ENCODE peak calls at places on chromosome 5, in five cellular contexts. M is dorsolateral prefrontal cortex, F is WTC11, V is ELF-1, N is HCT116. S is an unnamed sample.

GRCh38 chr5:57900356-57900944 is 417.8 kb upstream of the ACTBL2 start:
- DNase-seq in M (no peak), F (no peak), V (no peak), N (no peak), S (no peak)

GRCh38 chr5:136802382-136802781 is 437.0 kb upstream of the TRPC7 start:
- DNase-seq in M (no peak), F (no peak), V (no peak), N (no peak), S (no peak)

GRCh38 chr5:112847306-112847705 is 13.8 kb upstream of the SRP19 start:
- DNase-seq in M (no peak), F (no peak), V (no peak), N (no peak), S (no peak)

GRCh38 chr5:116237917-116238502 is 153.2 kb downstream of the COMMD10 start:
- DNase-seq in M (no peak), F (no peak), V (no peak), N (peak; percentile 4), S (no peak)

GRCh38 chr5:662751-663435 is 30.3 kb downstream of the TPPP start:
- DNase-seq in M (no peak), F (no peak), V (no peak), N (no peak), S (peak; percentile 71)

GRCh38 chr5:57834829-57835554 is 352.4 kb upstream of the ACTBL2 start:
- DNase-seq in M (no peak), F (peak; percentile 36), V (peak; percentile 80), N (no peak), S (no peak)

GRCh38 chr5:124906339-124907097 is 160.1 kb upstream of the ZNF608 start:
- DNase-seq in M (no peak), F (peak; percentile 22), V (peak; percentile 77), N (no peak), S (peak; percentile 71)

GRCh38 chr5:151155149-151155776 is 2.3 kb downstream of the ANXA6 start:
- DNase-seq in M (no peak), F (no peak), V (no peak), N (no peak), S (no peak)

GRCh38 chr5:150137168-150137957 is 18.3 kb downstream of the PDGFRB start:
- DNase-seq in M (no peak), F (peak; percentile 54), V (peak; percentile 82), N (no peak), S (no peak)

GRCh38 chr5:160507181-160507811 is 85.6 kb downstream of the PTTG1 start:
- DNase-seq in M (no peak), F (no peak), V (no peak), N (no peak), S (no peak)

GRCh38 chr5:124178050-124178449 is 568.4 kb downstream of the ZNF608 start:
- DNase-seq in M (no peak), F (no peak), V (no peak), N (no peak), S (no peak)

GRCh38 chr5:175457466-175457865 is 13.5 kb upstream of the DRD1 start:
- DNase-seq in M (no peak), F (no peak), V (no peak), N (no peak), S (no peak)

GRCh38 chr5:137376127-137376526 is 123.0 kb downstream of the SPOCK1 start:
- DNase-seq in M (no peak), F (peak; percentile 24), V (no peak), N (no peak), S (no peak)

GRCh38 chr5:173472164-173472563 is 143.9 kb upstream of the STC2 start:
- DNase-seq in M (peak; percentile 59), F (no peak), V (no peak), N (peak; percentile 76), S (no peak)

GRCh38 chr5:72273547-72273946 is 46.5 kb downstream of the MRPS27 start:
- DNase-seq in M (no peak), F (no peak), V (no peak), N (no peak), S (no peak)

GRCh38 chr5:66529182-66529581 is 67.0 kb upstream of the MAST4 start:
- DNase-seq in M (no peak), F (peak; percentile 51), V (no peak), N (no peak), S (no peak)

GRCh38 chr5:96823900-96824351 is 16.2 kb upstream of the ERAP1 start:
- DNase-seq in M (no peak), F (no peak), V (no peak), N (no peak), S (no peak)

GRCh38 chr5:158483202-158483870 is 616.4 kb downstream of the EBF1 start:
- DNase-seq in M (no peak), F (no peak), V (no peak), N (no peak), S (no peak)